ENCODE peak calls at places on chromosome 21, in six cellular contexts. D is Calu3; O is effector memory CD8-positive, alpha-beta T cell; P is astrocyte of the spinal cord; B is lower lobe of right lung; H is fibroblast of the aortic adventitia. J is an unnamed sample.

GRCh38 chr21:27582246-27582945 is 615.5 kb upstream of the ADAMTS5 start:
- DNase-seq in P (peak), O (no peak), H (peak), B (no peak), D (no peak), J (no peak)

GRCh38 chr21:46077674-46078101 is 20.2 kb upstream of the COL6A2 start:
- DNase-seq in H (no peak), P (no peak), B (peak), O (no peak), D (no peak), J (no peak)

GRCh38 chr21:26199471-26199870 is 28.9 kb upstream of the APP start:
- DNase-seq in O (no peak), D (no peak), P (peak), B (no peak), H (peak), J (no peak)

GRCh38 chr21:45747802-45748445 is 104.4 kb downstream of the PCBP3 start:
- DNase-seq in O (no peak), D (peak), B (no peak), P (peak), H (peak), J (no peak)

GRCh38 chr21:44402323-44403105 is 49.1 kb downstream of the TRPM2 start:
- DNase-seq in H (no peak), O (no peak), D (no peak), P (no peak), B (no peak), J (no peak)

GRCh38 chr21:37370152-37371040 is 3.8 kb downstream of the DYRK1A start:
- DNase-seq in D (no peak), O (no peak), B (no peak), P (peak), H (peak), J (no peak)

GRCh38 chr21:27799861-27800260 is 833.0 kb upstream of the ADAMTS5 start:
- DNase-seq in O (no peak), P (no peak), B (no peak), D (no peak), H (peak), J (no peak)

GRCh38 chr21:43571976-43572375 is 87.3 kb downstream of the HSF2BP start:
- DNase-seq in O (no peak), D (no peak), H (no peak), P (no peak), B (no peak), J (no peak)

GRCh38 chr21:14591882-14592281 is 45.8 kb upstream of the SAMSN1 start:
- DNase-seq in D (no peak), B (no peak), O (peak), P (peak), H (peak), J (no peak)

GRCh38 chr21:46094401-46095105 is 3.4 kb upstream of the COL6A2 start:
- DNase-seq in B (no peak), H (no peak), D (no peak), O (no peak), P (no peak), J (no peak)

GRCh38 chr21:45959779-45960390 is 21.7 kb upstream of the COL6A1 start:
- DNase-seq in D (no peak), O (no peak), P (no peak), H (no peak), B (no peak), J (no peak)

GRCh38 chr21:38982096-38982495 is 176.4 kb downstream of the ETS2 start:
- DNase-seq in B (no peak), P (no peak), D (no peak), O (no peak), H (no peak), J (no peak)

GRCh38 chr21:42841156-42841915 is 38.0 kb downstream of the WDR4 start:
- DNase-seq in B (peak), H (no peak), O (no peak), P (no peak), D (no peak), J (no peak)

GRCh38 chr21:31342328-31342727 is 1.7 kb downstream of the TIAM1 start:
- DNase-seq in D (no peak), B (no peak), P (no peak), H (no peak), O (no peak), J (no peak)

GRCh38 chr21:31108969-31109368 is 70.7 kb upstream of the KRTAP19-8 start:
- DNase-seq in B (no peak), P (peak), H (peak), O (no peak), D (no peak), J (no peak)

GRCh38 chr21:46172863-46173528 is 11.3 kb downstream of the SPATC1L start:
- DNase-seq in P (no peak), H (no peak), D (no peak), O (no peak), B (no peak), J (no peak)

GRCh38 chr21:39392296-39392695 is 43.4 kb upstream of the HMGN1 start:
- DNase-seq in P (no peak), D (no peak), B (no peak), O (no peak), H (no peak), J (no peak)

GRCh38 chr21:42012763-42013329 is 2.7 kb upstream of the ZBTB21 start:
- DNase-seq in H (no peak), O (no peak), D (no peak), B (no peak), P (no peak), J (no peak)

GRCh38 chr21:35084869-35085268 is 35.8 kb upstream of the RUNX1 start:
- DNase-seq in B (no peak), H (peak), O (no peak), P (peak), D (no peak), J (no peak)

J was measured in NCI-H1930.